ENCODE peak calls at places on chromosome X, in six cellular contexts. One of them, this sample, is unnamed.

GRCh38 chrX:1453951-1454785 is 1.5 kb upstream of the ASMTL start:
- DNase-seq in mesothelial cell of epicardium: peak
- DNase-seq in NCI-H1436: no peak
- DNase-seq in nucleus accumbens: no peak
- DNase-seq in iris pigment epithelial cell: peak
- DNase-seq in NCI-H774: no peak
- DNase-seq in this sample: no peak

GRCh38 chrX:45614853-45615252 is 414.2 kb upstream of the DIPK2B start:
- DNase-seq in mesothelial cell of epicardium: no peak
- DNase-seq in NCI-H1436: no peak
- DNase-seq in nucleus accumbens: no peak
- DNase-seq in iris pigment epithelial cell: no peak
- DNase-seq in NCI-H774: no peak
- DNase-seq in this sample: no peak

GRCh38 chrX:130552444-130553073 is 150.8 kb downstream of the RBMX2 start:
- DNase-seq in mesothelial cell of epicardium: no peak
- DNase-seq in NCI-H1436: no peak
- DNase-seq in nucleus accumbens: no peak
- DNase-seq in iris pigment epithelial cell: no peak
- DNase-seq in NCI-H774: no peak
- DNase-seq in this sample: no peak

GRCh38 chrX:7316280-7316679 is 168.3 kb upstream of the PUDP start:
- DNase-seq in mesothelial cell of epicardium: no peak
- DNase-seq in NCI-H1436: no peak
- DNase-seq in nucleus accumbens: no peak
- DNase-seq in iris pigment epithelial cell: peak
- DNase-seq in NCI-H774: no peak
- DNase-seq in this sample: no peak

GRCh38 chrX:68511255-68511654 is 12.4 kb downstream of the YIPF6 start:
- DNase-seq in mesothelial cell of epicardium: no peak
- DNase-seq in NCI-H1436: peak
- DNase-seq in nucleus accumbens: no peak
- DNase-seq in iris pigment epithelial cell: peak
- DNase-seq in NCI-H774: no peak
- DNase-seq in this sample: peak

GRCh38 chrX:21845096-21845495 is 5.7 kb downstream of the MBTPS2 start:
- DNase-seq in mesothelial cell of epicardium: no peak
- DNase-seq in NCI-H1436: no peak
- DNase-seq in nucleus accumbens: no peak
- DNase-seq in iris pigment epithelial cell: no peak
- DNase-seq in NCI-H774: no peak
- DNase-seq in this sample: no peak

GRCh38 chrX:41664307-41665299 is 24.2 kb upstream of the GPR34 start:
- DNase-seq in mesothelial cell of epicardium: no peak
- DNase-seq in NCI-H1436: no peak
- DNase-seq in nucleus accumbens: no peak
- DNase-seq in iris pigment epithelial cell: peak
- DNase-seq in NCI-H774: no peak
- DNase-seq in this sample: no peak

GRCh38 chrX:154517101-154517781 is 1.2 kb upstream of the FAM3A start:
- DNase-seq in mesothelial cell of epicardium: no peak
- DNase-seq in NCI-H1436: no peak
- DNase-seq in nucleus accumbens: no peak
- DNase-seq in iris pigment epithelial cell: no peak
- DNase-seq in NCI-H774: no peak
- DNase-seq in this sample: no peak

GRCh38 chrX:8233091-8233490 is 62.0 kb upstream of the VCX2 start:
- DNase-seq in mesothelial cell of epicardium: no peak
- DNase-seq in NCI-H1436: no peak
- DNase-seq in nucleus accumbens: no peak
- DNase-seq in iris pigment epithelial cell: no peak
- DNase-seq in NCI-H774: no peak
- DNase-seq in this sample: no peak

GRCh38 chrX:47217121-47217851 is 1.2 kb upstream of the CDK16 start:
- DNase-seq in mesothelial cell of epicardium: no peak
- DNase-seq in NCI-H1436: no peak
- DNase-seq in nucleus accumbens: no peak
- DNase-seq in iris pigment epithelial cell: peak
- DNase-seq in NCI-H774: no peak
- DNase-seq in this sample: no peak

GRCh38 chrX:54824722-54825121 is 17.2 kb downstream of the MAGED2 start:
- DNase-seq in mesothelial cell of epicardium: no peak
- DNase-seq in NCI-H1436: no peak
- DNase-seq in nucleus accumbens: no peak
- DNase-seq in iris pigment epithelial cell: no peak
- DNase-seq in NCI-H774: no peak
- DNase-seq in this sample: no peak

GRCh38 chrX:40009890-40010289 is 87.9 kb downstream of the BCOR start:
- DNase-seq in mesothelial cell of epicardium: no peak
- DNase-seq in NCI-H1436: no peak
- DNase-seq in nucleus accumbens: no peak
- DNase-seq in iris pigment epithelial cell: no peak
- DNase-seq in NCI-H774: no peak
- DNase-seq in this sample: no peak

GRCh38 chrX:155314260-155314659 is 20.2 kb downstream of the CLIC2 start:
- DNase-seq in mesothelial cell of epicardium: no peak
- DNase-seq in NCI-H1436: no peak
- DNase-seq in nucleus accumbens: no peak
- DNase-seq in iris pigment epithelial cell: no peak
- DNase-seq in NCI-H774: no peak
- DNase-seq in this sample: no peak

GRCh38 chrX:630922-631496 is 418 bp downstream of the SHOX start:
- DNase-seq in mesothelial cell of epicardium: no peak
- DNase-seq in NCI-H1436: no peak
- DNase-seq in nucleus accumbens: no peak
- DNase-seq in iris pigment epithelial cell: no peak
- DNase-seq in NCI-H774: no peak
- DNase-seq in this sample: no peak

GRCh38 chrX:130091976-130092522 is 18.2 kb downstream of the ELF4 start:
- DNase-seq in mesothelial cell of epicardium: no peak
- DNase-seq in NCI-H1436: no peak
- DNase-seq in nucleus accumbens: no peak
- DNase-seq in iris pigment epithelial cell: no peak
- DNase-seq in NCI-H774: no peak
- DNase-seq in this sample: no peak

GRCh38 chrX:17411189-17411588 is 36.2 kb downstream of the NHS start:
- DNase-seq in mesothelial cell of epicardium: no peak
- DNase-seq in NCI-H1436: peak
- DNase-seq in nucleus accumbens: no peak
- DNase-seq in iris pigment epithelial cell: no peak
- DNase-seq in NCI-H774: no peak
- DNase-seq in this sample: no peak

GRCh38 chrX:65677954-65678469 is 10.6 kb downstream of the MSN start:
- DNase-seq in mesothelial cell of epicardium: no peak
- DNase-seq in NCI-H1436: no peak
- DNase-seq in nucleus accumbens: no peak
- DNase-seq in iris pigment epithelial cell: peak
- DNase-seq in NCI-H774: no peak
- DNase-seq in this sample: no peak

GRCh38 chrX:2875798-2876399 is 47.2 kb downstream of the GYG2 start:
- DNase-seq in mesothelial cell of epicardium: no peak
- DNase-seq in NCI-H1436: no peak
- DNase-seq in nucleus accumbens: no peak
- DNase-seq in iris pigment epithelial cell: peak
- DNase-seq in NCI-H774: no peak
- DNase-seq in this sample: no peak

GRCh38 chrX:8987672-8988250 is 46.2 kb downstream of the FAM9B start:
- DNase-seq in mesothelial cell of epicardium: no peak
- DNase-seq in NCI-H1436: no peak
- DNase-seq in nucleus accumbens: no peak
- DNase-seq in iris pigment epithelial cell: no peak
- DNase-seq in NCI-H774: no peak
- DNase-seq in this sample: no peak

GRCh38 chrX:44223150-44223549 is 120.3 kb downstream of the EFHC2 start:
- DNase-seq in mesothelial cell of epicardium: no peak
- DNase-seq in NCI-H1436: no peak
- DNase-seq in nucleus accumbens: no peak
- DNase-seq in iris pigment epithelial cell: peak
- DNase-seq in NCI-H774: no peak
- DNase-seq in this sample: no peak

GRCh38 chrX:71846429-71846828 is 64.2 kb upstream of the NHSL2 start:
- DNase-seq in mesothelial cell of epicardium: no peak
- DNase-seq in NCI-H1436: no peak
- DNase-seq in nucleus accumbens: no peak
- DNase-seq in iris pigment epithelial cell: peak
- DNase-seq in NCI-H774: no peak
- DNase-seq in this sample: no peak

GRCh38 chrX:108313662-108314061 is 124.6 kb downstream of the COL4A6 start:
- DNase-seq in mesothelial cell of epicardium: no peak
- DNase-seq in NCI-H1436: no peak
- DNase-seq in nucleus accumbens: no peak
- DNase-seq in iris pigment epithelial cell: peak
- DNase-seq in NCI-H774: no peak
- DNase-seq in this sample: no peak

GRCh38 chrX:10939384-10939783 is 171.7 kb upstream of the HCCS start:
- DNase-seq in mesothelial cell of epicardium: no peak
- DNase-seq in NCI-H1436: no peak
- DNase-seq in nucleus accumbens: no peak
- DNase-seq in iris pigment epithelial cell: peak
- DNase-seq in NCI-H774: no peak
- DNase-seq in this sample: no peak

GRCh38 chrX:130395341-130395740 is 6.4 kb upstream of the RBMX2 start:
- DNase-seq in mesothelial cell of epicardium: no peak
- DNase-seq in NCI-H1436: no peak
- DNase-seq in nucleus accumbens: no peak
- DNase-seq in iris pigment epithelial cell: no peak
- DNase-seq in NCI-H774: no peak
- DNase-seq in this sample: no peak

This sample was measured in COR-L47.